ENCODE peak calls at places on chromosomes 4 and X, in four cellular contexts. S is body of pancreas, D is esophagus squamous epithelium, I is HCT116. P is an unnamed sample. For H3K4me1, the result is how much of the 10 kb centered on the place peaks cover.

GRCh38 chr4:89609756-89610155 is 227.2 kb downstream of the SNCA start:
- DNase-seq in S (no peak), D (no peak), I (no peak), P (no peak)

GRCh38 chr4:52594961-52595360 is 64.1 kb downstream of the USP46 start:
- DNase-seq in S (no peak), D (no peak), I (no peak), P (no peak)

GRCh38 chrX:154325541-154325940 is 29.9 kb downstream of the TKTL1 start:
- DNase-seq in S (no peak), D (no peak), I (no peak), P (peak)

GRCh38 chr4:120055167-120055566 is 11.5 kb downstream of the MAD2L1 start:
- DNase-seq in S (no peak), D (no peak), I (no peak), P (no peak)

GRCh38 chrX:132671229-132671641 is 182.4 kb upstream of the MBNL3 start:
- DNase-seq in S (no peak), D (no peak), I (no peak), P (no peak)

GRCh38 chr4:56907489-56908205 is at the start of gene REST:
- DNase-seq in S (peak), D (peak), I (no peak), P (peak)

GRCh38 chr4:77600521-77601451 is 4.8 kb upstream of the CXCL13 start:
- DNase-seq in S (peak), D (no peak), I (peak), P (peak)

GRCh38 chr4:147194107-147194506 is 248.4 kb upstream of the TTC29 start:
- DNase-seq in S (no peak), D (no peak), I (no peak), P (peak)

DNA sequence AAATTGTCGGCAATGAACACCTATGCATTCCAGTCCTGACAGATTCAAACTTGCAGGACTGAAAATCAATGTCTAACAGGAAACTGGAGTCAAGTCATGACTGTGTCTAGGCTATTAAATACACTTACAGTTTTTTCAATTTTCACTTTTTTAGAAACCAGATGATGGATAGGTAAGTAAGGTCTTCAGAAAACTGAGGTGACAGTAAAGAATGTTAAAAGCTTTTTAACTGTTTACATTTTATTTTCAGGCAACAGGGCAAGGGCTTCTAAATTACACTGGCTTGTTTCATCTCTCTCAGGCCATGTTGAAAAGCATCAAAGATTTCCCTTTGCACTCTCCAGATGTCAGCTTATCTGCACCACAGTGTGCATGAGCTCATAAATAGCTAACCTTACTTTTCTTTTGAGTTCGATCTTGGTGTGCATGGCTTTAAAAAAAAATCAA is 65.2 kb downstream of the SEC24D start:
- DNase-seq in S (no peak), D (no peak), I (no peak), P (no peak)
- H3K4me1 ChIP-seq in S (under half), D (half or more), I (under half), P (under half)

DNA sequence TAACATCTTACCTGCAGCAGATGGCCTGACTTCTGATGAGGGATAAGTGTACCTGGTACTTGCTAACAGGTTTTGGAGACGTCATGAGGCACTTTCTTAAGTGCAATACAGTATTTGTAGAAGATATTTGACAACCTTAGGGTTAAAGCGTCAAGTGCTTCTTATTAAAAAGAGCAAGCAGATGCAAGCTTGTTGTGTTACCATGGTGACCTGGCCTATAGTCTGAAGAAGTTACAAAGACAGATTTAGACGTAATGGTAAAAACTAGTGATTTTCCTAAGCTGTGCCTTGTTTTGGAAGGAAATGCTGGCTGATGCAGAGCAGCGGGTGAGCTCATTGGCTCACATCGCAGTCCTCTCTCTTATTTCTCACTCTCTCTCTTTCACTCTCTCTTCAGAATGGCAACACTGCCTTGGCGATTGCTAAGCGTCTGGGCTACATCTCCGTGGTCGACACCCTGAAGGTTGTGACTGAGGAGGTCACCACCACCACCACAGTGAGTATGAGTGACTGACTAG is 243.6 kb downstream of the ANK2 start:
- DNase-seq in S (peak), D (no peak), I (no peak), P (no peak)
- H3K4me1 ChIP-seq in S (under half), D (under half), I (under half), P (under half)

GRCh38 chr4:75514131-75514948 is at the start of the genes RCHY1 and THAP6:
- DNase-seq in S (peak), D (peak), I (peak), P (peak)

GRCh38 chr4:75513529-75514130 is 573 bp downstream of the RCHY1 start:
- DNase-seq in S (no peak), D (no peak), I (no peak), P (no peak)

GRCh38 chr4:75514949-75515612 is 808 bp downstream of the THAP6 start:
- DNase-seq in S (no peak), D (no peak), I (no peak), P (no peak)

GRCh38 chr4:75511841-75512240 is 2.4 kb downstream of the RCHY1 start:
- DNase-seq in S (no peak), D (no peak), I (no peak), P (no peak)

DNA sequence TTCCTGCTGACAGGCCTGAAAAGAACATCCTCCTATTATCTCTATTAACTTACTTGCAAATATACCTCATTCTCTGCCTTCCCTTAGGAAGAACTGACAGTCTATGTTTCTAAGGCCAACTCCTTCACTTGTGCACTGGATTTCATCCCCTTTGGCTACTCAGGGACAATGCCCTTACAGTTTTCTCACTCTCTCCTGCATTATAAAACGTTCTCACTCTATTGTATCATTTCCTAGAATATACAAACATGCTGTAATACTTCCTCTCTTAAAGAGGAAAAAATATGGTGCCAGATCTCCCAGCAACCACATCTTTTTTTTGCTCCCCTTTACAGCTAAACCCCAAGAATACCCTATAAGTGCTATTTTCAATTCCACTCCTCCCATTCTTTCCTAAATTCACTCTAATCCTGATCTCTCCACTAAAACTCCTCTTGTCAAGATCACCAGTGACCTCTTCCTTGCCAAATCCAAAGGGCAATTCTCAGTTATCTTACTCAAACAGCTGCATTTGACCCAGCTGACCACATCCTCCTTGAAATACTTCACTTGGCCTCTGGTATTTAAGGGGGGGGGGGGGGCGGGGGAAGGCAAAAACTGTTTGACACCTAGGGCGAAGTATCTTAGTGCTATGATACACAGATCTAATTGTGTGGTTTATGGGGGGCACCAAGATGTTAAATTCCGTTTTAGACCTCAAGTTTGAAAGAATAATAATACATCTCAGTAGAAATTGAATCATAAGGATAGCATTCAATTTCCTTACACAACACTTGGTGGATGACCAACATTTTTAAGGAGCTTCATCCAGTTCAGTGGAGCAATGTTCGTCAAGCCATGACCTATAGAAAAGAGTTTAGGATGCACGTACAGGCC is 1.6 kb downstream of the RCHY1 start:
- DNase-seq in S (no peak), D (no peak), I (no peak), P (peak)
- H3K4me1 ChIP-seq in S (under half), D (half or more), I (under half), P (under half)

GRCh38 chr4:6692806-6693205 is 872 bp upstream of the S100P start:
- DNase-seq in S (no peak), D (no peak), I (no peak), P (no peak)
- H3K4me1 ChIP-seq in S (under half), D (half or more), I (under half), P (under half)

DNA sequence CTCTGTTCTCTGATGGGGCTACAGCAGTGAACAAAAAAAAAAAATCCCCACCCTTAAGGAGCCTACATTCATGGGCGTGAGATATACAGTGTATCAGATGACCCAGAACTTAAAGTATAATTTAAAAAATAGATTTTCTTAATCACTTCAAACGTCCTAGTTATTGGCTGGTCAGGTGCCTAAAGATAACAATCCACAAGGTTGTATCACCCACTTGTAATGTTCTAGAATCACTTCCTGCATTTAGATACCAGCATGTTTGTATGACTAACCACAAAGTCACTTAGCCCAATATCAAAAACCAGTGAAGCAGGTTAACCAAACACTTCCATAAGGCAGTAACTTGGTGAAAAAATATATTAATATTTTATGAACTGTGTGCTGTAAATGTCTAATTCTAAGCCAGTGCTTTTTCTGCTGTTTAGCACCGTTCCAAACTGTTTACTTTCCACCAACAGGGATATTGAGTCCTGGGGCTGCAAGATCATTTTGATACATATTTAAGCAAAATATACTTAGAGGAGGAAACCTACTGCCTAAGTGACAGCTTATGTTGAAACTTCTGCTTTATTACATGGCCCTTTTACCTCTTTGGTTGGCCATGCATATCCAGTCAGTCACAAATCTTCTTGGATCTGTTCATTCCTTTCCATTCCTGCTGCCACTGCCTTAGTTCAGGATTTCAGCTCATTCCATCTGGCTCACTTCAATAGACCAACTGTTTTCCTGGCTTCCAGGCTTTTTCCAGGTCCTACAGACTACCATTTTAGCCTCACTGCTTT is 43.3 kb downstream of the CD40LG start:
- DNase-seq in S (no peak), D (no peak), I (no peak), P (no peak)
- H3K4me1 ChIP-seq in S (under half), D (under half), I (under half), P (under half)

GRCh38 chr4:118268780-118269179 is 84.0 kb downstream of the PRSS12 start:
- DNase-seq in S (no peak), D (no peak), I (no peak), P (no peak)
- H3K4me1 ChIP-seq in S (under half), D (under half), I (under half), P (under half)

GRCh38 chr4:3040447-3041191 is 33.7 kb downstream of the HTT-AS start:
- DNase-seq in S (no peak), D (no peak), I (no peak), P (no peak)
- H3K4me1 ChIP-seq in S (under half), D (under half), I (under half), P (under half)

DNA sequence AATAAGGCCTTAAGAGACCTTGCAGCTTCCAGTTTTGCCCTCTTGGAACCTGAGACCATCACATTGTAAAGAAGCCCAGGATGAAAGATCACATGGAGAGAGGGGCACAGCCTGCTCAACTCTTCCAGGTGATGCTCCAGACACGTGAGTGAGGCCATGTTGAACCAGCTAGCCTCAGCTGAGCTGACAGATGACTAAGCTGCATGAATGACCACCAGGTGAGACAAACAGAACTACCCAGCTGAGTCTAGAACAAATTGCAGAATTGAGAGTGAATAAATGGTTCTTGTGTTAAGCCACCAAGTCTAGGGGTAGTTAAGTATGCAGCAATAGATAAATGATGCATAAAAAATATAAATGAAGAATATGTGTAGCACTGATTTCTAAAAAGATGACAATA is 16.8 kb upstream of the GPR82 start:
- DNase-seq in S (no peak), D (no peak), I (no peak), P (no peak)
- H3K4me1 ChIP-seq in S (under half), D (under half), I (under half), P (under half)

GRCh38 chr4:11623726-11624037 is 195.0 kb upstream of the HS3ST1 start:
- DNase-seq in S (peak), D (no peak), I (no peak), P (no peak)
- H3K4me1 ChIP-seq in S (under half), D (under half), I (half or more), P (under half)

GRCh38 chr4:155572106-155572703 is 94.4 kb upstream of the GUCY1A1 start:
- DNase-seq in S (no peak), D (no peak), I (no peak), P (no peak)
- H3K4me1 ChIP-seq in S (under half), D (under half), I (under half), P (under half)

P was measured in thyroid gland.